ENCODE peak calls at places on chromosomes 16 and 17, in four cellular contexts. N, S, D and G are unnamed samples.

GRCh38 chr17:3695723-3696411 is at the start of gene P2RX5:
- DNase-seq in S (no peak), N (peak), D (peak), G (no peak)

GRCh38 chr16:85078176-85078700 is 34.0 kb downstream of the CIBAR2 start:
- DNase-seq in N (no peak), D (no peak), S (no peak), G (no peak)

GRCh38 chr16:80938035-80938927 is 68.4 kb downstream of the CMC2 start:
- DNase-seq in D (peak), S (peak), N (no peak), G (no peak)

GRCh38 chr17:59349178-59349577 is 17.7 kb downstream of the YPEL2 start:
- DNase-seq in S (no peak), N (no peak), D (no peak), G (no peak)

GRCh38 chr17:63447688-63448005 is 1.5 kb upstream of the CYB561 start:
- DNase-seq in D (no peak), N (peak), S (no peak), G (peak)

GRCh38 chr16:9791566-9791965 is 390.7 kb downstream of the GRIN2A start:
- DNase-seq in N (no peak), D (no peak), S (no peak), G (no peak)

GRCh38 chr17:64622931-64623654 is 39.0 kb downstream of the SMURF2 start:
- DNase-seq in S (no peak), N (no peak), D (no peak), G (no peak)

GRCh38 chr16:81551821-81552304 is 107.3 kb downstream of the CMIP start:
- DNase-seq in N (peak), D (no peak), S (no peak), G (no peak)

GRCh38 chr17:76104140-76104895 is 731 bp upstream of the EXOC7 start:
- DNase-seq in S (no peak), D (no peak), N (no peak), G (no peak)

GRCh38 chr16:1698680-1699079 is 7.3 kb upstream of the MAPK8IP3 start:
- DNase-seq in D (no peak), S (no peak), N (no peak), G (no peak)

GRCh38 chr17:34638526-34639260 is 59.3 kb downstream of the TMEM132E start:
- DNase-seq in S (no peak), N (no peak), D (no peak), G (no peak)

GRCh38 chr17:82602487-82602886 is 45.8 kb downstream of the WDR45B start:
- DNase-seq in D (no peak), N (peak), S (no peak), G (no peak)

GRCh38 chr17:13665872-13666635 is 64.3 kb upstream of the HS3ST3A1 start:
- DNase-seq in S (no peak), N (no peak), D (no peak), G (no peak)

GRCh38 chr16:13110124-13110796 is 208.9 kb downstream of the SHISA9 start:
- DNase-seq in N (no peak), D (no peak), S (no peak), G (no peak)

GRCh38 chr16:8717469-8717868 is 43.1 kb downstream of the ABAT start:
- DNase-seq in N (no peak), S (no peak), D (no peak), G (no peak)

GRCh38 chr17:1707107-1707506 is 3.1 kb downstream of the TLCD2 start:
- DNase-seq in N (no peak), D (no peak), S (no peak), G (no peak)

GRCh38 chr17:63792055-63792729 is 18.2 kb downstream of the DDX42 start:
- DNase-seq in N (no peak), S (no peak), D (no peak), G (no peak)

GRCh38 chr16:9275386-9275785 is 183.9 kb downstream of the HAPSTR1 start:
- DNase-seq in N (no peak), S (no peak), D (peak), G (no peak)

GRCh38 chr17:66614469-66614868 is 220.4 kb upstream of the CACNG5 start:
- DNase-seq in D (no peak), S (no peak), N (no peak), G (no peak)

GRCh38 chr17:74865504-74866197 is 6.0 kb upstream of the GRIN2C start:
- DNase-seq in N (no peak), S (no peak), D (no peak), G (no peak)

GRCh38 chr17:3964203-3965122 is at the start of gene ATP2A3:
- DNase-seq in D (peak), S (no peak), N (peak), G (peak)

GRCh38 chr17:41567317-41567716 is 4.5 kb downstream of the KRT9 start:
- DNase-seq in N (no peak), S (no peak), D (no peak), G (no peak)

GRCh38 chr17:46191332-46192210 is 1.7 kb downstream of the KANSL1 start:
- DNase-seq in N (peak), S (peak), D (peak), G (no peak)

GRCh38 chr17:44376124-44376523 is 12.5 kb upstream of the FAM171A2 start:
- DNase-seq in D (no peak), N (peak), S (no peak), G (no peak)

GRCh38 chr16:86528061-86528929 is 18.0 kb downstream of the FOXF1 start:
- DNase-seq in N (no peak), D (no peak), S (no peak), G (no peak)

GRCh38 chr16:87437327-87437726 is 45.2 kb downstream of the MAP1LC3B start:
- DNase-seq in N (no peak), D (no peak), S (no peak), G (no peak)

GRCh38 chr16:81522141-81522701 is 77.6 kb downstream of the CMIP start:
- DNase-seq in N (peak), S (no peak), D (no peak), G (no peak)

GRCh38 chr17:16282522-16282921 is 65.5 kb downstream of the PIGL start:
- DNase-seq in S (no peak), N (no peak), D (no peak), G (no peak)
- TF ChIP-seq EP300 in S (no peak), N (no peak), D (no peak), G (no peak)

GRCh38 chr16:66324785-66325184 is 41.7 kb upstream of the CDH5 start:
- DNase-seq in D (no peak), N (peak), S (no peak), G (no peak)
- TF ChIP-seq CTCF in D (no peak), N (peak), S (no peak), G (no peak)

GRCh38 chr16:67673712-67674580 is 7.3 kb downstream of the C16orf86 start:
- DNase-seq in S (peak), D (peak), N (peak), G (peak)

GRCh38 chr16:67675579-67675935 is 8.9 kb downstream of the C16orf86 start:
- DNase-seq in S (no peak), N (no peak), D (no peak), G (no peak)

GRCh38 chr16:67672306-67672705 is 5.7 kb downstream of the C16orf86 start:
- DNase-seq in D (no peak), S (no peak), N (no peak), G (no peak)

GRCh38 chr16:67674851-67675578 is 8.4 kb downstream of the C16orf86 start:
- DNase-seq in S (no peak), N (no peak), D (no peak), G (no peak)

DNA sequence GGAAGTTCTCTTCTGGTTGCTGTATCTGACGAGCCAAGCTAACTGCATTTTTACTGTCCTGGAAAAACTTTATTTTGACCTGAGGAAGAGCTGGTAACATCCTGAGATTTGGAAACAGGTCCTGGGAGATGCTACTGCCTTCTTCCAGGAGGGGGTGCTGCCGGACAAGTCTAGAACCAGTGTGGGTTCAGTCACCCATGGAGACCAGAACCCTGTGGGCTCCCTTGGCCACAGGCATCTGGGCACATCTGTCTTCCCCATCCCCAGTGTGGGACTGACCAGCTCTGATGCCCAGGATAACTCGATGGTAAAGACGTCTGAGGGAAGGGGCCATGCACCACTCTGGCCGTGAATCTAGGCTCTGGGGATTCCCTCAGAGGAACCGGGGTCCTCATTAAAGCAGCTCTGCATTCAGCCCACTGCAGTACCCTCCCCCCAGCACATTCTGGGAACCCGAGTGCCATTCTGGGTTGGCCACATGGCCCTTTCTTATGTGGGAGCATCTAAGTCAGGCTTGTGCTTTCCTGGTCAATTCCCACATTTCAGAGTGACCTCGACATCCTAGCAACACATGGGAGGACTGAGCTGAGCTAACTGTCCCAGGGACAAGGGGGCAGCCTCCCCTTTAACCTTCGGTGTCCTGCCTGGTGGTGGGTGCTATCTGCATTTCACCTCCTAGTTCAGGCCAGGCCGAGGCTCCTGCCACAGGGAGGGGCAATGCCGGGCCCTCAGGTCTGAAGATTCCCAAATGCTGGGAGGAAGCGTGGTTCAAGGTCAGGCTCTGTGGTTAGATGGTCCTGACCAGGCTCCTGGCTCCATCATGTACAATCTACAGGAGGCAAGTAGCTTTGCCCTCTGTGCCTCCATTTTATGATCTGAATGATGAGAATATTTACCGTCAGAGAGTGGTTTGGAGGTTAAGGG is 6.4 kb downstream of the C16orf86 start:
- DNase-seq in S (peak), N (peak), D (peak), G (peak)
- H3K27ac ChIP-seq in S (peak), N (peak), D (peak), G (peak)

DNA sequence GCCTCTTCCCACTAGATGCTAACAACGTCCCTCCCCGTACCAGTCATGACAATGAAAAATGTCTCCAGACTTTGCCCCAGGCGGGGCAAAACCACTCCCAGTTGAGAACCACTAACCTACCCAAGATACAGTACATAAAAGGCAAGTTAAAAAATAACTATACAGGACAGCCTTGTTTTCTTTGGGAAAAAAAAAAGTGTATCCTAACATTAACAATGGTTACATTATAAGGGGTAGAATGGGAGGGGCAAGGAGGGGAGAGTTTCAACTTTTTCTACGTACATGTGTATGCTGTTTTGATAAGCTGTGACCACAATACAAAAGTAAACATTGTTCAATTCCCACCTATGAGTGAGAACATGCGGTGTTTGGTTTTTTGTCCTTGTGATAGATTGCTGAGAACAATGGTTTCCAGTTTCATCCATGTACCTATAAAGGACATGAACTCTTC is 94.9 kb downstream of the TOX3 start:
- DNase-seq in D (peak), N (no peak), S (no peak), G (no peak)
- TF ChIP-seq EP300 in D (no peak), N (no peak), S (no peak), G (no peak)

DNA sequence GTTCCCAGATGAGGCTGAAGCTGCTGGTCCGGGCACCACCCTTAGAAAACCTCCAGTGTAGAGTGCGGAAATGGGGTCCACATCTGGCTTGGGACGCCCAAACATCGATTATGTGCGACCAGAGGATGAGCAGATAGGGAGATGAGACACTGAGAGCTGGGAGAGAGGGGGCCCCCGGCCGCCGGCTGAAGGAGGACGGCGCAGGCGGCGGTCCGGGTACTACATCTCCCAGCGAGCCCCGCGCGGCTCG is 182 bp upstream of the SPECC1 start:
- DNase-seq in D (no peak), S (no peak), N (no peak), G (no peak)
- TF ChIP-seq CTCF in D (no peak), S (no peak), N (no peak), G (no peak)

DNA sequence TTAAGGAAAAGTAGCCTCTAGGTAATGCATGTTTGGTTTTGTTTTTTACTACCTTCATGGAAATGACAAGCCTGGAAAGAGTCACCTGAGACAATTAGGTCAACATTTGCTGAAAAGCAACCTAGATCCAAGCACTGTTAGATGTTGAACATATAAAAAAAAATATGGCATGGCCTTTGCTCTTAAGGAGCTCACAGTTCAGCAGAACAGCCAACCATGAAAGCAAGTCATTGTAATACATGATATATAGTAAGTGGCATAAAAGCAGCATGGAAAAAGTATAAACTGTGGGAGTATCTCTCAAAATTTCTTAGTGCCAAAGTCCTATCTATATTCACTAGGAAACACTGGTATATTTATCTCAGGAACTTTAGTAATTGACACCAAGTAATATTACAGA is 31.6 kb downstream of the CFDP1 start:
- DNase-seq in S (no peak), N (no peak), D (no peak), G (no peak)
- H3K27ac ChIP-seq in S (peak), N (peak), D (peak), G (no peak)

DNA sequence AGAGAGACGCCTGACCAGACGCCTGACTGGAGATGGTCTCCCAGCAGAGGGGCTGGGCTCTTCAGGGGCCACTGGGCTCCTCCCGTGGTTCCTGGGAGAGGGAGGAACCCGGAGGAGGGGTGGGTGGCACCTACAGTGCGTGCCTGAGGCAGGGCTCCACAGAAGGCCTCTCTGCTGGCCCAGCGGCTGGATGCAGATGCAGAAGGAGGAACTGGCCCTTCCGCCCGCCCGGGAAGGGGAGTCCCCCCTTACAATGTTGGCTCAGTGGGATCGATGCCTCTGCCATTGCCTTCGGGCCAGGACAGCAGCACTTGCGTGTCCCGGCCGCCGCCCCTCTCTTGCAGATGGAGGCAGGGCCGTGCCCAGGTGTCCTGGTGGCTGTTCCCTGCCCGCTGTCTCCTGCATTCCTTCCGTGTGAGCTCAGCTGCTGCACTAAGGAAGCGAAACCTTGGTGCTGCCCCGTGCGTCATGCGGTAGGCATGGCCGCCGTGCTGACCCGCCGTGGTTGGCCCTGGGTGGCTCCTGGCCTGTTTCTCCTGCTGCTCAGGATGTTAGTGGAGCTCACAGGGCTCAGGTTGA is 15.1 kb downstream of the BAIAP2 start:
- DNase-seq in S (no peak), N (peak), D (peak), G (peak)
- TF ChIP-seq EP300 in S (no peak), N (no peak), D (no peak), G (no peak)

GRCh38 chr17:48471807-48472484 is 41.9 kb upstream of the SKAP1 start:
- DNase-seq in N (no peak), S (no peak), D (no peak), G (no peak)
- TF ChIP-seq CTCF in N (no peak), S (no peak), D (no peak), G (no peak)